ENCODE peak calls at places on chromosome 6, in four cellular contexts. S, E, N and Y are unnamed samples.

GRCh38 chr6:122709922-122710512 is 69.5 kb upstream of the FABP7 start:
- DNase-seq in S (peak; percentile 8), E (no peak), N (no peak), Y (no peak)

GRCh38 chr6:11806561-11807317 is 28.1 kb upstream of the ADTRP start:
- DNase-seq in S (no peak), E (peak; percentile 39), N (no peak), Y (no peak)

GRCh38 chr6:18600236-18600635 is 213.1 kb downstream of the RNF144B start:
- DNase-seq in S (no peak), E (no peak), N (no peak), Y (no peak)

GRCh38 chr6:85193339-85193738 is 256.5 kb upstream of the NT5E start:
- DNase-seq in S (no peak), E (no peak), N (no peak), Y (no peak)

GRCh38 chr6:39530201-39530759 is 194.9 kb downstream of the KIF6 start:
- DNase-seq in S (peak; percentile 18), E (no peak), N (no peak), Y (no peak)

GRCh38 chr6:165799736-165800135 is 136.7 kb upstream of the PDE10A start:
- DNase-seq in S (no peak), E (no peak), N (no peak), Y (no peak)

GRCh38 chr6:18234564-18234963 is 29.8 kb downstream of the DEK start:
- DNase-seq in S (no peak), E (no peak), N (no peak), Y (no peak)

GRCh38 chr6:89268776-89269175 is 46.3 kb downstream of the GABRR2 start:
- DNase-seq in S (no peak), E (no peak), N (no peak), Y (no peak)

GRCh38 chr6:40585661-40586269 is 1.4 kb downstream of the LRFN2 start:
- DNase-seq in S (no peak), E (no peak), N (no peak), Y (no peak)

GRCh38 chr6:122200441-122200840 is 199.0 kb upstream of the HSF2 start:
- DNase-seq in S (no peak), E (no peak), N (no peak), Y (no peak)

GRCh38 chr6:4641461-4641860 is 134.7 kb upstream of the CDYL start:
- DNase-seq in S (no peak), E (no peak), N (no peak), Y (no peak)

GRCh38 chr6:126041516-126042447 is 55.4 kb downstream of the TRMT11 start:
- DNase-seq in S (no peak), E (no peak), N (no peak), Y (no peak)

GRCh38 chr6:24740861-24741260 is 21.9 kb upstream of the C6orf62 start:
- DNase-seq in S (no peak), E (no peak), N (no peak), Y (no peak)

GRCh38 chr6:80469977-80470376 is 363.5 kb downstream of the BCKDHB start:
- DNase-seq in S (no peak), E (no peak), N (no peak), Y (no peak)

GRCh38 chr6:145898376-145898775 is 65.8 kb downstream of the SHPRH start:
- DNase-seq in S (no peak), E (no peak), N (no peak), Y (no peak)

GRCh38 chr6:26494117-26494516 is 6.0 kb upstream of the BTN1A1 start:
- DNase-seq in S (no peak), E (no peak), N (no peak), Y (no peak)

GRCh38 chr6:130018830-130019795 is 732 bp downstream of the L3MBTL3 start:
- DNase-seq in S (peak; percentile 54), E (no peak), N (peak; percentile 35), Y (peak; percentile 24)

GRCh38 chr6:42295688-42296087 is 78.0 kb upstream of the MRPS10 start:
- DNase-seq in S (no peak), E (no peak), N (no peak), Y (no peak)

GRCh38 chr6:169723991-169724553 is at the start of gene PHF10:
- DNase-seq in S (peak; percentile 39), E (no peak), N (peak; percentile 84), Y (no peak)

GRCh38 chr6:134368670-134369069 is 50.8 kb upstream of the SGK1 start:
- DNase-seq in S (no peak), E (no peak), N (no peak), Y (no peak)

GRCh38 chr6:134363323-134364039 is 45.6 kb upstream of the SGK1 start:
- DNase-seq in S (no peak), E (no peak), N (no peak), Y (no peak)

GRCh38 chr6:5995705-5996686 is 10.7 kb downstream of the NRN1 start:
- DNase-seq in S (peak; percentile 65), E (peak; percentile 44), N (peak; percentile 48), Y (peak; percentile 78)

GRCh38 chr6:159201336-159201735 is 32.1 kb downstream of the FNDC1 start:
- DNase-seq in S (no peak), E (no peak), N (no peak), Y (no peak)

GRCh38 chr6:44800171-44800671 is 412.7 kb downstream of the CDC5L start:
- DNase-seq in S (peak; percentile 5), E (peak; percentile 43), N (no peak), Y (peak; percentile 29)

GRCh38 chr6:14658030-14658429 is 540.5 kb downstream of the CD83 start:
- DNase-seq in S (no peak), E (no peak), N (no peak), Y (no peak)

GRCh38 chr6:35128496-35128895 is 12.6 kb downstream of the TCP11 start:
- DNase-seq in S (no peak), E (no peak), N (no peak), Y (no peak)

GRCh38 chr6:86938814-86939213 is 1.5 kb downstream of the HTR1E start:
- DNase-seq in S (no peak), E (no peak), N (no peak), Y (no peak)

GRCh38 chr6:128417698-128418097 is 102.7 kb downstream of the PTPRK start:
- DNase-seq in S (no peak), E (no peak), N (no peak), Y (no peak)

GRCh38 chr6:37060195-37060559 is 54.7 kb downstream of the FGD2 start:
- DNase-seq in S (no peak), E (no peak), N (no peak), Y (no peak)

GRCh38 chr6:37668251-37668650 is 29.4 kb downstream of the MDGA1 start:
- DNase-seq in S (no peak), E (no peak), N (no peak), Y (no peak)

GRCh38 chr6:52562915-52563314 is 13.9 kb downstream of the TRAM2 start:
- DNase-seq in S (no peak), E (no peak), N (no peak), Y (no peak)

GRCh38 chr6:33597551-33598322 is 17.7 kb upstream of the BAK1 start:
- DNase-seq in S (no peak), E (no peak), N (no peak), Y (no peak)

GRCh38 chr6:16999486-17000436 is 102.1 kb upstream of the STMND1 start:
- DNase-seq in S (no peak), E (no peak), N (no peak), Y (no peak)

GRCh38 chr6:28769626-28770402 is 154.0 kb downstream of the TRIM27 start:
- DNase-seq in S (no peak), E (no peak), N (peak; percentile 72), Y (no peak)
- TF ChIP-seq CTCF in S (no peak), E (no peak), N (peak; percentile 78), Y (no peak)

GRCh38 chr6:164415832-164416563 is 893.4 kb downstream of the C6orf118 start:
- DNase-seq in S (no peak), E (no peak), N (no peak), Y (no peak)

GRCh38 chr6:164410017-164410416 is 899.4 kb downstream of the C6orf118 start:
- DNase-seq in S (no peak), E (no peak), N (no peak), Y (no peak)

GRCh38 chr6:164414695-164415094 is 894.7 kb downstream of the C6orf118 start:
- DNase-seq in S (no peak), E (no peak), N (no peak), Y (no peak)

GRCh38 chr6:164409309-164410009 is 899.9 kb downstream of the C6orf118 start:
- DNase-seq in S (no peak), E (no peak), N (no peak), Y (no peak)

GRCh38 chr6:164412566-164412965 is 896.8 kb downstream of the C6orf118 start:
- DNase-seq in S (no peak), E (no peak), N (no peak), Y (no peak)
- H3K9me3 ChIP-seq in S (peaks cover 32% of the 10 kb centered on the region), E (no peaks in the 10 kb centered on the region), N (peaks cover 2% of the 10 kb centered on the region), Y (no peaks in the 10 kb centered on the region)

DNA sequence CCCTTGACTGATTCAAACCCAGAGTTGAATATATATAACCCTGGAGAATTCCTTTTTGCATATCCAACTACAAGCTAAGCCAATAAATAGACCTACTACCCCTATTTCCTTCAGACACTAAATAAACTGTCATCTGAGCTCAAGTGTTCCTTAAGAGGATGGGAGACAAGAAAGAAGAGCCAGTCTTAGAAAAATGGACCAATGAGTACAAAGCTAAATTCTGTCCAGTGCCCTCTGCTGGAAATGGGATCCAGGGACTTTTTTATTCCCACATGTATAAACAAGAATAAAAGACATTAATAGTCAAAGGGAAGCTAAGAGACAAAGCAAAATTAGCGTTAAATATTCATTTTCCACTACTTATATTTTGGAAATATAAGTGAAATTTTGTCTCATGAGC is 4.8 kb downstream of the PPP1R10 start:
- DNase-seq in S (no peak), E (no peak), N (no peak), Y (no peak)
- TF ChIP-seq CTCF in S (no peak), E (peak; percentile 13), N (peak; percentile 43), Y (no peak)

GRCh38 chr6:167474171-167474570 is 149.3 kb downstream of the TTLL2 start:
- DNase-seq in S (no peak), E (no peak), N (no peak), Y (no peak)
- H3K9me3 ChIP-seq in S (no peaks in the 10 kb centered on the region), E (no peaks in the 10 kb centered on the region), N (no peaks in the 10 kb centered on the region), Y (no peaks in the 10 kb centered on the region)

GRCh38 chr6:99425647-99426453 is 742 bp upstream of the PNISR start:
- DNase-seq in S (peak; percentile 95), E (peak; percentile 70), N (peak; percentile 81), Y (peak; percentile 85)
- TF ChIP-seq CTCF in S (peak; percentile 16), E (peak; percentile 13), N (peak; percentile 75), Y (peak; percentile 34)

GRCh38 chr6:22956029-22956715 is 386.8 kb downstream of the HDGFL1 start:
- DNase-seq in S (peak; percentile 12), E (no peak), N (no peak), Y (no peak)

GRCh38 chr6:22954749-22955385 is 385.5 kb downstream of the HDGFL1 start:
- DNase-seq in S (no peak), E (no peak), N (no peak), Y (no peak)

GRCh38 chr6:22952076-22952475 is 382.7 kb downstream of the HDGFL1 start:
- DNase-seq in S (no peak), E (no peak), N (no peak), Y (no peak)
- H3K9me3 ChIP-seq in S (no peaks in the 10 kb centered on the region), E (no peaks in the 10 kb centered on the region), N (peaks cover 2% of the 10 kb centered on the region), Y (no peaks in the 10 kb centered on the region)

GRCh38 chr6:9404351-9405146 is 969.2 kb upstream of the SLC35B3 start:
- DNase-seq in S (no peak), E (no peak), N (no peak), Y (no peak)
- TF ChIP-seq CTCF in S (no peak), E (no peak), N (no peak), Y (no peak)